ENCODE peak calls at places on chromosomes 6 and 20, in four cellular contexts. H, F, V and I are unnamed samples.

GRCh38 chr6:34990971-34991560 is 102.0 kb downstream of the ANKS1A start:
- DNase-seq in H (no peak), F (no peak), V (no peak), I (no peak)

GRCh38 chr6:107386340-107386739 is 73.0 kb downstream of the PDSS2 start:
- DNase-seq in H (no peak), F (no peak), V (no peak), I (no peak)

GRCh38 chr6:102619585-102619984 is 1226.1 kb downstream of the GRIK2 start:
- DNase-seq in H (no peak), F (no peak), V (no peak), I (no peak)

GRCh38 chr20:18165553-18165952 is 27.9 kb downstream of the KAT14 start:
- DNase-seq in H (no peak), F (no peak), V (peak), I (no peak)

GRCh38 chr6:80143312-80143960 is 37.0 kb downstream of the BCKDHB start:
- DNase-seq in H (no peak), F (peak), V (no peak), I (no peak)

GRCh38 chr20:36768768-36769430 is 4.7 kb downstream of the DSN1 start:
- DNase-seq in H (no peak), F (no peak), V (no peak), I (no peak)

GRCh38 chr6:3285049-3285639 is 26.4 kb downstream of the PSMG4 start:
- DNase-seq in H (no peak), F (no peak), V (no peak), I (no peak)

GRCh38 chr6:47853766-47854165 is 71.9 kb downstream of the OPN5 start:
- DNase-seq in H (no peak), F (no peak), V (no peak), I (no peak)

GRCh38 chr6:15246217-15247211 is 645 bp downstream of the JARID2 start:
- DNase-seq in H (no peak), F (no peak), V (no peak), I (no peak)

GRCh38 chr6:1190361-1190760 is 121.5 kb upstream of the FOXQ1 start:
- DNase-seq in H (no peak), F (no peak), V (peak), I (no peak)